ENCODE peak calls at places on chromosomes 16 and 17, in eight cellular contexts. Z is Peyer's patch; O is breast epithelium; B is CD4-positive, alpha-beta T cell; L is A673; K is iPS DF 6.9; C is A549; V is ovary. R is an unnamed sample.

GRCh38 chr17:39118674-39119419 is 32.6 kb downstream of the PLXDC1 start:
- DNase-seq in Z (no peak), O (no peak), B (no peak), L (no peak), K (no peak), C (no peak), V (no peak), R (no peak)

GRCh38 chr16:2818278-2818876 is 1.3 kb downstream of the PRSS21 start:
- DNase-seq in Z (no peak), O (no peak), B (no peak), L (no peak), K (no peak), C (no peak), V (peak; percentile 23), R (no peak)

GRCh38 chr16:24778676-24779075 is 49.2 kb downstream of the TNRC6A start:
- DNase-seq in Z (no peak), O (no peak), B (no peak), L (no peak), K (no peak), C (no peak), V (no peak), R (no peak)

GRCh38 chr17:4386406-4386805 is 19.9 kb upstream of the UBE2G1 start:
- DNase-seq in Z (no peak), O (no peak), B (no peak), L (no peak), K (no peak), C (no peak), V (no peak), R (no peak)

GRCh38 chr17:43581581-43581980 is 35.4 kb upstream of the ETV4 start:
- DNase-seq in Z (no peak), O (no peak), B (no peak), L (no peak), K (no peak), C (no peak), V (no peak), R (no peak)

GRCh38 chr17:77610980-77611641 is 347.4 kb upstream of the TNRC6C start:
- DNase-seq in Z (no peak), O (no peak), B (no peak), L (no peak), K (no peak), C (no peak), V (no peak), R (no peak)

GRCh38 chr17:64355536-64356303 is 34.9 kb downstream of the PECAM1 start:
- DNase-seq in Z (no peak), O (no peak), B (no peak), L (no peak), K (no peak), C (no peak), V (no peak), R (no peak)

GRCh38 chr16:67672739-67673662 is 6.4 kb downstream of the C16orf86 start:
- DNase-seq in Z (peak; percentile 72), O (peak; percentile 53), B (peak; percentile 50), L (peak; percentile 78), K (no peak), C (peak; percentile 84), V (peak; percentile 79), R (peak; percentile 38)

GRCh38 chr16:35409503-35409902 is 1950.1 kb downstream of the TP53TG3F start:
- DNase-seq in Z (no peak), O (no peak), B (no peak), L (no peak), K (no peak), C (no peak), V (no peak), R (no peak)
- H3K9me3 ChIP-seq in Z (peaks cover 6% of the 10 kb centered on the region), O (peaks cover 14% of the 10 kb centered on the region), B (peaks cover 6% of the 10 kb centered on the region), L (peaks cover 26% of the 10 kb centered on the region), K (peaks cover 9% of the 10 kb centered on the region), C (no peaks in the 10 kb centered on the region), V (no peaks in the 10 kb centered on the region), R (no peaks in the 10 kb centered on the region)

DNA sequence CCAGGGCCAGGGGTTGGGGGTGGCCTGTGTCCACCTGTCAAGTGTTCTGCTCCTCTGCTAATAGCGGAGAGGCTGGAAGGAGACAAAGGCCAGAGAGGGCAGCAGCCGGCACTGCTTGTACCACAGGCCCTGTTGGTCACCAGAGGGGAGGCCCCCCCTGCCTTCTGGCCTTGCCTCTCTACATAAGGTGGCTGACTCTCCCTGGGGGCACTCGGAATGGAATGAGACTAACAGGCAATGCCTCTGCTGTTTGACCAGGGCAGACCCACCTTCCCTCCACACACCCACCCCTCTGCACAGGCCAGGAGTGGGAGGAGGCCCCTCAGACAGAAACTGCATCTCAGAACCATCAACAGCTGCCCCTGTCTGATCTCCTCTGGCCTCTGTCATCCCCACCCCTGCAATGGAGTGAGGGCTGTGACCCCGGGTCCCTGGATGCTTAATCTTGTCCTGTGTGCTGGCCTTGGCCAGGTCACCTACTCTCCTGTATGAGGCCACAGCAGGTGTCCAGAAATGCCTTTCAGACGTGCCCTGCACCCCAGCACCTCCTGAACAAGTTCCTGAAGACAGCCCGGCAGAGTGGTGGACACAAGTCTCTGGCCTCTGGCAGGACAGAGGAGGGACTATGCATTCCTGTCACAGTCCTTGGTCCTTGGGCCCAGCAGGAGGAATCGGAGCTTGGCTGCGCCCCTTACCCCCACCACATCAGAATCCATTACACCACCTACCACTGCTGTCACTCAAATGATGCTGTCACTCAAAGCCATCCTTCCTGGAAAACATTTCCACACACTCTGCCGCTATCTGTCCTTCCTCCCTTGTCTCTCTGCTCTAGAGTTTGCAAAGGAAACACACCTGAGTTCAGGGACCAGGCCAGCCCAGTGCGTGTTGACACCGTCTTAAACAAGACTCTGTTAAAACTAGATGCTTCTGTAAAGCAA is 107.5 kb upstream of the ZNF750 start:
- DNase-seq in Z (no peak), O (no peak), B (no peak), L (no peak), K (no peak), C (no peak), V (peak; percentile 28), R (no peak)
- H3K9me3 ChIP-seq in Z (peaks cover 22% of the 10 kb centered on the region), O (peaks cover 36% of the 10 kb centered on the region), B (peaks cover 31% of the 10 kb centered on the region), L (peaks cover 53% of the 10 kb centered on the region), K (peaks cover 23% of the 10 kb centered on the region), C (peaks cover 93% of the 10 kb centered on the region), V (peaks cover 2% of the 10 kb centered on the region), R (peaks cover 11% of the 10 kb centered on the region)

DNA sequence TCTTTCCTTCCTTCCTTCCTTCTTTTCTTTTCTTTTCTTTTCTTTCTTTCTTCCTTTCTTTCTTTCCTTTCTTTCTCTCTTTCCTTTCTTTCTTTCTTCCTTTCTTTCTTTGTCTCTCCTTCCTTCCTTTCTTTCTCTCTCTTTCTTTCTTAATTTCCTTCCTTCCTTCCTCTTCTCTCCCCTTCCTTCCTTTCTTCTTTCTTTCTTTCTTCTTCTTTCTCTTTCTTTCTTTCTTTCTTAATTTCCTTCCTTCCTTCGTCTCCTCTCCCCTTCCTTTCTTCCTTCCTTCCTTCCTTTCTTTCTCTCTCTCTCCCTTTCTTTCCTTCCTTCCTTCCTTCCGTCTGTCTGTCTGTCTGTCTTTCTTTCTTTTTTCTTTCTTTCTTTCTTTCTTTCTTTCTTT is 1446.5 kb upstream of the GOT2 start:
- DNase-seq in Z (no peak), O (no peak), B (no peak), L (no peak), K (no peak), C (no peak), V (no peak), R (no peak)
- H3K9me3 ChIP-seq in Z (no peaks in the 10 kb centered on the region), O (no peaks in the 10 kb centered on the region), B (no peaks in the 10 kb centered on the region), L (no peaks in the 10 kb centered on the region), K (no peaks in the 10 kb centered on the region), C (no peaks in the 10 kb centered on the region), V (no peaks in the 10 kb centered on the region), R (no peaks in the 10 kb centered on the region)

DNA sequence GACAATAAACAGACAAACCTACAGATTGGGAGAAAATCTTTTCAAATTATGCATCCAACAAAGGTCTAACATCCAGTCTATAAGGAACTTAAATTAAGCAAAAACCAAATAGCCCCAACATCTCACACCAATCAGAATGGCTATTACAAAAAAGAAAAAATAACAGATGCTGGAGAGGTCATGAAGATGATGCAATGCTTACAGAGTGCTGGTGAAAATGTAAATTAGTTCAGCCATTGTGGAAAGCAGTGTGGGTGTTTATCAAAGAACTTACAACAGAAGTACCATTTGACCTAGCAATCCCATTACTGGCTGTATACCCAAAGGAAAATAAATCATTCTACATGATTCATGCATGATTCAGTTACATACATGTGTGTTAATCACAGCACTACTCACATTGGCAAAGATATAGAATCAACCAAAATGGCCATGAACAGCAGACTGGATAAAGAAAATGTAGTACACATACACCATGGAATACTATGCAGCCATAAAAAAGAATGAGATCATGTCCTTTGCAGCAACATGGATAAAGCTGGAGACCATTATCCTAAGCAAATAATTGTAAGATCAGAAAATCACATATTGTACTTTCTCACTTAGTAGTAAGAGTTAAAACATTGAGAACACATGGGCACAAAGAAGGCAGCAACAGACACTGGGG is 223.9 kb upstream of the WSB1 start:
- DNase-seq in Z (no peak), O (no peak), B (no peak), L (no peak), K (no peak), C (no peak), V (no peak), R (no peak)
- H3K9me3 ChIP-seq in Z (no peaks in the 10 kb centered on the region), O (no peaks in the 10 kb centered on the region), B (no peaks in the 10 kb centered on the region), L (no peaks in the 10 kb centered on the region), K (peaks cover 9% of the 10 kb centered on the region), C (no peaks in the 10 kb centered on the region), V (no peaks in the 10 kb centered on the region), R (no peaks in the 10 kb centered on the region)

DNA sequence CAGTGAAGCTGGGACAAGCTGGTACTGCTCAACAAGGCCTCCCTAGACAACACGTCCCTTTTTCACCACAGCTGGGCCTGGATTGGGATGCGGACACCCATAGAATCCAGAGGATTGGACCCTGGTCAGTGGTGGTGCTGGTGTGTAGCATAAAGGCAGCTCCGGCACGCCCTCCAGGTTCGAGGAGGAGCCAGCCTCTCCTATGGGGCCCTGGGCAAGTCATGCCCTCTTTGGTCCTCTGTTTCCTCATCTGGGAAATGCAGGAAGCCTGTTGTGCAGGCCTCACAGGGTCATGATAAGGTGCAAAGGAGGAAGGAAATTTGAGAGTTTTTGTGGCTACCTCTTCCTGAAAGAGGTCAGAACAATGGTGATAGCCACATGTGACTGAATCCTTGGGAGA is 1741.7 kb downstream of the TP53TG3F start:
- DNase-seq in Z (no peak), O (no peak), B (no peak), L (no peak), K (no peak), C (no peak), V (no peak), R (no peak)
- H3K9me3 ChIP-seq in Z (peaks cover 4% of the 10 kb centered on the region), O (peaks cover 19% of the 10 kb centered on the region), B (peaks cover 5% of the 10 kb centered on the region), L (peaks cover 25% of the 10 kb centered on the region), K (peaks cover 14% of the 10 kb centered on the region), C (no peaks in the 10 kb centered on the region), V (no peaks in the 10 kb centered on the region), R (peaks cover 3% of the 10 kb centered on the region)

GRCh38 chr16:35908152-35908551 is 2448.7 kb downstream of the TP53TG3F start:
- DNase-seq in Z (no peak), O (no peak), B (no peak), L (no peak), K (no peak), C (no peak), V (no peak), R (no peak)
- H3K9me3 ChIP-seq in Z (peaks cover 2% of the 10 kb centered on the region), O (peaks cover 12% of the 10 kb centered on the region), B (no peaks in the 10 kb centered on the region), L (peaks cover 19% of the 10 kb centered on the region), K (peaks cover 14% of the 10 kb centered on the region), C (peaks cover 6% of the 10 kb centered on the region), V (no peaks in the 10 kb centered on the region), R (no peaks in the 10 kb centered on the region)

GRCh38 chr16:35543486-35543885 is 2084.1 kb downstream of the TP53TG3F start:
- DNase-seq in Z (no peak), O (no peak), B (no peak), L (no peak), K (no peak), C (no peak), V (no peak), R (no peak)
- H3K9me3 ChIP-seq in Z (peaks cover 4% of the 10 kb centered on the region), O (no peaks in the 10 kb centered on the region), B (peaks cover 5% of the 10 kb centered on the region), L (peaks cover 28% of the 10 kb centered on the region), K (peaks cover 5% of the 10 kb centered on the region), C (no peaks in the 10 kb centered on the region), V (no peaks in the 10 kb centered on the region), R (no peaks in the 10 kb centered on the region)